ENCODE peak calls at places on chromosome 7, in six cellular contexts. One of them, this sample, is unnamed. For H3K4me1, the result is how much of the 10 kb centered on the place peaks cover.

GRCh38 chr7:126574276-126574675 is 678.5 kb downstream of the GRM8 start:
- DNase-seq in mesendoderm: no peak
- DNase-seq in H9: no peak
- DNase-seq in neuronal stem cell: no peak
- DNase-seq in mesenchymal stem cell: no peak
- DNase-seq in IMR-90: no peak
- DNase-seq in this sample: peak

GRCh38 chr7:100516135-100516812 is 22.7 kb upstream of the AGFG2 start:
- DNase-seq in mesenchymal stem cell: peak
- DNase-seq in mesendoderm: peak
- DNase-seq in IMR-90: peak
- DNase-seq in H9: no peak
- DNase-seq in neuronal stem cell: no peak
- DNase-seq in this sample: no peak

GRCh38 chr7:122337011-122337410 is 32.5 kb upstream of the FEZF1 start:
- DNase-seq in IMR-90: no peak
- DNase-seq in neuronal stem cell: no peak
- DNase-seq in mesenchymal stem cell: no peak
- DNase-seq in H9: no peak
- DNase-seq in mesendoderm: no peak
- DNase-seq in this sample: no peak

GRCh38 chr7:142301923-142302550 is 44.2 kb upstream of the PRSS58 start:
- DNase-seq in mesendoderm: peak
- DNase-seq in neuronal stem cell: no peak
- DNase-seq in mesenchymal stem cell: no peak
- DNase-seq in H9: no peak
- DNase-seq in IMR-90: no peak
- DNase-seq in this sample: no peak

GRCh38 chr7:148723846-148724245 is 25.1 kb downstream of the CUL1 start:
- DNase-seq in IMR-90: no peak
- DNase-seq in mesenchymal stem cell: peak
- DNase-seq in H9: no peak
- DNase-seq in neuronal stem cell: no peak
- DNase-seq in mesendoderm: no peak
- DNase-seq in this sample: no peak

GRCh38 chr7:157014635-157015555 is 4.4 kb upstream of the MNX1 start:
- DNase-seq in IMR-90: no peak
- DNase-seq in mesendoderm: peak
- DNase-seq in neuronal stem cell: no peak
- DNase-seq in mesenchymal stem cell: no peak
- DNase-seq in H9: peak
- DNase-seq in this sample: no peak

GRCh38 chr7:37211097-37211496 is 237.6 kb downstream of the ELMO1 start:
- DNase-seq in neuronal stem cell: no peak
- DNase-seq in mesenchymal stem cell: peak
- DNase-seq in IMR-90: peak
- DNase-seq in mesendoderm: no peak
- DNase-seq in H9: no peak
- DNase-seq in this sample: no peak

GRCh38 chr7:50709151-50709550 is 73.5 kb downstream of the GRB10 start:
- DNase-seq in mesenchymal stem cell: no peak
- DNase-seq in mesendoderm: no peak
- DNase-seq in neuronal stem cell: no peak
- DNase-seq in IMR-90: no peak
- DNase-seq in H9: no peak
- DNase-seq in this sample: no peak

GRCh38 chr7:96179341-96179740 is 142.6 kb downstream of the SLC25A13 start:
- DNase-seq in H9: no peak
- DNase-seq in mesenchymal stem cell: no peak
- DNase-seq in mesendoderm: peak
- DNase-seq in neuronal stem cell: no peak
- DNase-seq in IMR-90: peak
- DNase-seq in this sample: peak

GRCh38 chr7:158450476-158451124 is 137.0 kb downstream of the PTPRN2 start:
- DNase-seq in IMR-90: no peak
- DNase-seq in mesendoderm: no peak
- DNase-seq in neuronal stem cell: no peak
- DNase-seq in mesenchymal stem cell: no peak
- DNase-seq in H9: no peak
- DNase-seq in this sample: no peak

GRCh38 chr7:90178592-90179279 is 24.5 kb downstream of the STEAP1 start:
- DNase-seq in mesenchymal stem cell: peak
- DNase-seq in neuronal stem cell: no peak
- DNase-seq in mesendoderm: peak
- DNase-seq in IMR-90: peak
- DNase-seq in H9: no peak
- DNase-seq in this sample: no peak

GRCh38 chr7:136173874-136174273 is 196.7 kb upstream of the MTPN start:
- DNase-seq in IMR-90: no peak
- DNase-seq in H9: no peak
- DNase-seq in neuronal stem cell: no peak
- DNase-seq in mesendoderm: no peak
- DNase-seq in mesenchymal stem cell: no peak
- DNase-seq in this sample: no peak

GRCh38 chr7:25455649-25456251 is 227.5 kb upstream of the NPVF start:
- DNase-seq in mesenchymal stem cell: no peak
- DNase-seq in neuronal stem cell: no peak
- DNase-seq in IMR-90: no peak
- DNase-seq in mesendoderm: no peak
- DNase-seq in H9: no peak
- DNase-seq in this sample: no peak

GRCh38 chr7:98462926-98463325 is 62.0 kb upstream of the BAIAP2L1 start:
- DNase-seq in H9: no peak
- DNase-seq in mesenchymal stem cell: no peak
- DNase-seq in neuronal stem cell: no peak
- DNase-seq in IMR-90: no peak
- DNase-seq in mesendoderm: no peak
- DNase-seq in this sample: no peak

GRCh38 chr7:122137291-122138077 is 6.6 kb downstream of the AASS start:
- DNase-seq in mesendoderm: peak
- DNase-seq in H9: no peak
- DNase-seq in neuronal stem cell: no peak
- DNase-seq in IMR-90: peak
- DNase-seq in mesenchymal stem cell: peak
- DNase-seq in this sample: peak

GRCh38 chr7:129282865-129283264 is 58.0 kb downstream of the AHCYL2 start:
- DNase-seq in IMR-90: no peak
- DNase-seq in mesenchymal stem cell: no peak
- DNase-seq in mesendoderm: no peak
- DNase-seq in neuronal stem cell: no peak
- DNase-seq in H9: no peak
- DNase-seq in this sample: no peak

GRCh38 chr7:129281163-129281562 is 56.3 kb downstream of the AHCYL2 start:
- DNase-seq in H9: no peak
- DNase-seq in mesendoderm: no peak
- DNase-seq in IMR-90: no peak
- DNase-seq in mesenchymal stem cell: no peak
- DNase-seq in neuronal stem cell: no peak
- DNase-seq in this sample: no peak

GRCh38 chr7:129283938-129284337 is 59.1 kb downstream of the AHCYL2 start:
- DNase-seq in IMR-90: no peak
- DNase-seq in H9: no peak
- DNase-seq in neuronal stem cell: no peak
- DNase-seq in mesendoderm: no peak
- DNase-seq in mesenchymal stem cell: no peak
- DNase-seq in this sample: no peak

GRCh38 chr7:129279757-129280156 is 54.9 kb downstream of the AHCYL2 start:
- DNase-seq in mesendoderm: peak
- DNase-seq in H9: no peak
- DNase-seq in IMR-90: no peak
- DNase-seq in neuronal stem cell: no peak
- DNase-seq in mesenchymal stem cell: no peak
- DNase-seq in this sample: peak

DNA sequence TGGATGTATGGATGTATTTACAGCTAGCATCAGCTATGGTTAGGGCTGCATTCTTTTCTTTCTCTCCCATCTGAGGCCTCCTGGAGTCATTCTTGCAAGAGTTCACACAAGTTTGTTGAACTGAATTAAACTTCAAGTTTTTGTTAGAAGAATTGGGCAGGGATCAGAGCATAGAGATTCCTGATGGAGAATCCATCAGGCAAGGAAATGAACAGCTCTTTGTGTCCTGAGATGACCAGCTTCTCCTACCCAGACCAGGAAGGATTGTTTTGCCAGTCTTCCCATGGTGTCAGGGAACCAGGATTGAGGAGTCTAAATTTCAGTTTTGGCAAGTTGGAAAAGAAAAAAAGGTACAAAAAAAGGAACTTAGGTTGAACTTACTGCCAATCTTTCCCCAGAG is 60.4 kb downstream of the AHCYL2 start:
- DNase-seq in mesendoderm: no peak
- DNase-seq in IMR-90: peak
- DNase-seq in H9: no peak
- DNase-seq in mesenchymal stem cell: no peak
- DNase-seq in neuronal stem cell: no peak
- DNase-seq in this sample: no peak
- H3K23ac ChIP-seq in mesendoderm: no peak
- H3K23ac ChIP-seq in IMR-90: no peak
- H3K23ac ChIP-seq in H9: no peak
- H3K23ac ChIP-seq in mesenchymal stem cell: no peak
- H3K23ac ChIP-seq in neuronal stem cell: no peak
- H3K23ac ChIP-seq in this sample: no peak

DNA sequence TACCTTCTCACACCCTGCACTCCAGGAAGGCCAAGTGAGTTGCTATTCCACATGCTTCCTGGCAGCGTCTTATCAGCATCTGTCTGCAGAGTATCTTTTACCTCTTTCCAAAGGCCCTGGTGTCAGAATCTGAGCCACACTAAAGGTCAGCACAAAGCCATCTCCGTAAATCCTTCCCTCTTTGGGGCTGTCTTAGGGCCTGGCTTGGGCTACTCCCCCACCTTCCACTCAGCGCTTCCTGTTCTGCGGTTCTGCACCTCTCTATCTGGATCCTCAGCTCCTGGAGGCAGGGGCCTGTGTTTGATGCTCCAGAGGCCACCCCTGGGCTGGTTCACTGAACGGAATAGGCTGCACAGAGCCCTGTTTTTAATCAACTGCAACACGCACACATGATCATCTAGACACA is 334.8 kb upstream of the GALNT17 start:
- DNase-seq in IMR-90: no peak
- DNase-seq in H9: no peak
- DNase-seq in mesendoderm: peak
- DNase-seq in mesenchymal stem cell: no peak
- DNase-seq in neuronal stem cell: no peak
- DNase-seq in this sample: no peak
- H3K4me1 ChIP-seq in IMR-90: under half
- H3K4me1 ChIP-seq in H9: under half
- H3K4me1 ChIP-seq in mesendoderm: under half
- H3K4me1 ChIP-seq in mesenchymal stem cell: under half
- H3K4me1 ChIP-seq in neuronal stem cell: under half
- H3K4me1 ChIP-seq in this sample: under half

DNA sequence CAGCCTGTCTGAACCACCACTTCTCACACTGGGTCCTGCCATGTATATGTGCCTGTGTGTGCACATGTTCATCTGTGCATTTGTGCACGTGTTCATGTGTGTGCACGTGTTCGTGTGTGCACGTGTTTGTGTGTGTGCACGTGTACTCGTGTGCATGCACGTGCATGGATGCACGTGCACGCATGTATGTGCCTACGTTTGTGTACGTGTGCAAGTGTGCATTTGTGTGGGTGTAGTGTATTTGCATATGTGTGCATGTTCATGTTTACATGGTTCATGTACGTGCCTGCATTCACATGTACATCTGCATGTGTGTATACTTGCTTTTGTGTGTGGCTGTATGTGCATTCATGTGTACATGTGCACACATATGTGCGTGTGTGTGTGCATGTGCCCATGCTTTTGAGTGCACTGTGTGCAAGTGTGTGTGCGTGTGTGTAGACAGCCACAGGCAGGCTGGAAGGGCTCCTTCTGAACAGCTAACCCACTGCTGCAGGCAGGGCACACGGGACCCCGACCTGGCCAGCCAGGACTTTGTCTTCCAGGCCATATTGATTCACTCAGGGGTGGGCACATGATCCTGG is 28.2 kb downstream of the SLC29A4 start:
- DNase-seq in mesendoderm: no peak
- DNase-seq in IMR-90: no peak
- DNase-seq in mesenchymal stem cell: no peak
- DNase-seq in neuronal stem cell: no peak
- DNase-seq in H9: no peak
- DNase-seq in this sample: no peak
- H3K23ac ChIP-seq in mesendoderm: no peak
- H3K23ac ChIP-seq in IMR-90: no peak
- H3K23ac ChIP-seq in mesenchymal stem cell: no peak
- H3K23ac ChIP-seq in neuronal stem cell: peak
- H3K23ac ChIP-seq in H9: peak
- H3K23ac ChIP-seq in this sample: no peak

DNA sequence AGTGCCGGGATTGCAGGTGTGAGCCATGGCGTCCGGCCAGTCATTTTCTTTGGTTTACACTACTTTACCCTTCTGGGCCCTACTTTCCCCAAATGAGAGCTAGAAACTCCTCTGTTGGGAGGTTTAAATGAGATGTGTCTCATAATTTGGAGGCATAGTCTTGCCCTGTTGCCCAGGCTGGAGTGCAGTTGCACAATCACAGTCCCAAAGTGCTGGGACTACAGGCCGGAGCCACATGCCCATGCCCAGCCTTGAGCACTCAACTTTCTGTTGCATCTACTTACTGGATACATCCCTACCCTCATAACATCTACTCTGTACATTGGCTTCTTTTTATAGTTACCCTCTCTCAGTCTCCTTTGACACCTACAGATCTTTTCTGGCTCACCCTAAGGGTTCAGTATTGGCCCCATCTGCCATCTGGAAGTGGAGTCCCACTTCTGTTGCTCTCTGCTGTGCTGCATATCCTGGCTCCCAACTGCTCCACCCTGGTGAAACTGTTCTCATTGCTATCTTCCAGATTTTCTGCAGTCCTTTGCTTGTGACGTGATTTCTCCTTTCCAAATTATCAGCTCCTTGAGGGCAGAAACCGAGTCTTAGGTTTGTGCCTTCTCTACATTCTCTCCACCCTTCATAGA is 8.4 kb downstream of the EIF4H start:
- DNase-seq in H9: no peak
- DNase-seq in IMR-90: no peak
- DNase-seq in mesenchymal stem cell: no peak
- DNase-seq in neuronal stem cell: no peak
- DNase-seq in mesendoderm: no peak
- DNase-seq in this sample: peak
- H3K4me1 ChIP-seq in H9: under half
- H3K4me1 ChIP-seq in IMR-90: under half
- H3K4me1 ChIP-seq in mesenchymal stem cell: under half
- H3K4me1 ChIP-seq in neuronal stem cell: under half
- H3K4me1 ChIP-seq in mesendoderm: under half
- H3K4me1 ChIP-seq in this sample: under half

This sample was measured in trophoblast cell.